ENCODE peak calls at places on chromosomes 5 and 9, in seven cellular contexts. S, U, B, N, L, M and Z are unnamed samples.

GRCh38 chr9:32431940-32432555 is 47.6 kb downstream of the ACO1 start:
- ATAC-seq in N (peak), S (peak), L (no peak), B (peak), M (peak), U (peak), Z (peak)

GRCh38 chr5:40381676-40382363 is 297.9 kb upstream of the PTGER4 start:
- ATAC-seq in U (no peak), N (no peak), M (no peak), S (peak), B (no peak), L (no peak), Z (no peak)

GRCh38 chr5:56698463-56699381 is 116.6 kb upstream of the MAP3K1 start:
- ATAC-seq in L (peak), M (peak), S (no peak), B (no peak), N (no peak), U (peak), Z (no peak)

GRCh38 chr9:110340306-110340705 is 2.6 kb upstream of the TXNDC8 start:
- ATAC-seq in U (no peak), M (no peak), N (peak), B (no peak), S (no peak), L (no peak), Z (no peak)

GRCh38 chr9:124381073-124381945 is 33.9 kb downstream of the PSMB7 start:
- ATAC-seq in S (no peak), U (no peak), N (no peak), B (no peak), M (no peak), L (no peak), Z (no peak)

GRCh38 chr9:6672118-6672517 is 26.6 kb upstream of the GLDC start:
- ATAC-seq in B (no peak), M (no peak), U (no peak), L (no peak), S (no peak), N (no peak), Z (no peak)

GRCh38 chr9:137486545-137487453 is 27.7 kb upstream of the NSMF start:
- ATAC-seq in N (peak), S (no peak), M (no peak), U (no peak), B (no peak), L (no peak), Z (no peak)

GRCh38 chr9:29659014-29659413 is 2085.7 kb upstream of the C9orf72 start:
- ATAC-seq in M (no peak), L (no peak), B (no peak), U (no peak), S (no peak), N (no peak), Z (no peak)

GRCh38 chr9:115399026-115399425 is 281.1 kb upstream of the TNC start:
- ATAC-seq in B (no peak), L (no peak), N (no peak), U (peak), M (no peak), S (no peak), Z (no peak)

GRCh38 chr9:22037954-22038690 is 29.0 kb upstream of the CDKN2B start:
- ATAC-seq in L (peak), M (no peak), N (no peak), B (peak), U (no peak), S (no peak), Z (no peak)

GRCh38 chr9:98916660-98917059 is 27.0 kb upstream of the COL15A1 start:
- ATAC-seq in B (no peak), L (no peak), M (peak), U (peak), N (peak), S (no peak), Z (no peak)

GRCh38 chr5:126562823-126563222 is 32.2 kb downstream of the ALDH7A1 start:
- ATAC-seq in B (no peak), U (no peak), S (no peak), L (no peak), M (no peak), N (no peak), Z (peak)

GRCh38 chr5:174139623-174140022 is 94.1 kb downstream of the NSG2 start:
- ATAC-seq in N (no peak), L (no peak), B (no peak), S (no peak), M (no peak), U (no peak), Z (no peak)